ENCODE peak calls at places on chromosomes 12 and 14, in seven cellular contexts. Q, W, F, U, P, T and O are unnamed samples.

GRCh38 chr14:37813746-37814145 is 218.3 kb downstream of the TTC6 start:
- DNase-seq in U (no peak), W (no peak), Q (no peak), F (no peak), P (no peak), T (no peak), O (peak)

GRCh38 chr12:46110928-46111699 is 120.7 kb upstream of the SCAF11 start:
- DNase-seq in U (no peak), T (peak), F (no peak), Q (no peak), W (no peak), P (no peak), O (peak)

GRCh38 chr14:55546212-55546874 is 33.7 kb upstream of the KTN1 start:
- DNase-seq in U (no peak), T (no peak), F (no peak), Q (no peak), W (no peak), P (no peak), O (no peak)

GRCh38 chr14:77961853-77962580 is 162.1 kb downstream of the ADCK1 start:
- DNase-seq in Q (no peak), W (no peak), U (no peak), P (no peak), F (no peak), T (no peak), O (no peak)

GRCh38 chr14:106848330-106849121 is 1322.1 kb downstream of the TMEM121 start:
- DNase-seq in W (no peak), F (no peak), U (no peak), Q (no peak), T (peak), P (no peak), O (no peak)

GRCh38 chr12:120252071-120252906 is 13.2 kb downstream of the PXN start:
- DNase-seq in Q (no peak), U (no peak), P (no peak), T (no peak), F (no peak), W (no peak), O (no peak)

GRCh38 chr14:25090716-25091454 is 40.9 kb upstream of the STXBP6 start:
- DNase-seq in W (peak), Q (peak), F (no peak), U (no peak), T (no peak), P (no peak), O (peak)

GRCh38 chr14:51855234-51855633 is 5.2 kb upstream of the GNG2 start:
- DNase-seq in P (no peak), T (no peak), U (no peak), W (no peak), Q (no peak), F (no peak), O (peak)

GRCh38 chr12:481422-481821 is 21.7 kb downstream of the B4GALNT3 start:
- DNase-seq in T (no peak), P (no peak), W (peak), U (peak), Q (no peak), F (no peak), O (peak)

GRCh38 chr12:25594376-25594775 is 41.3 kb upstream of the LMNTD1 start:
- DNase-seq in P (no peak), Q (peak), F (no peak), U (no peak), T (no peak), W (no peak), O (no peak)

GRCh38 chr12:44889162-44889561 is 13.0 kb upstream of the NELL2 start:
- DNase-seq in T (no peak), P (no peak), U (no peak), W (no peak), Q (no peak), F (no peak), O (no peak)

GRCh38 chr14:30252151-30252550 is 306.8 kb upstream of the G2E3 start:
- DNase-seq in T (no peak), Q (no peak), P (no peak), W (no peak), F (no peak), U (no peak), O (no peak)

GRCh38 chr14:52553671-52554575 is 1.3 kb downstream of the GPR137C start:
- DNase-seq in P (no peak), W (peak), F (peak), U (peak), T (peak), Q (peak), O (peak)

GRCh38 chr12:131457331-131458047 is 253.4 kb upstream of the SFSWAP start:
- DNase-seq in T (no peak), U (peak), F (peak), Q (no peak), P (no peak), W (no peak), O (no peak)

GRCh38 chr12:5428332-5429221 is 3.3 kb upstream of the NTF3 start:
- DNase-seq in W (no peak), F (peak), Q (no peak), P (no peak), U (peak), T (no peak), O (peak)

GRCh38 chr14:96594961-96595360 is 92.8 kb downstream of the PAPOLA start:
- DNase-seq in Q (no peak), W (no peak), T (no peak), P (no peak), F (no peak), U (no peak), O (no peak)

GRCh38 chr12:50581226-50582184 is 76.7 kb downstream of the DIP2B start:
- DNase-seq in T (no peak), F (no peak), U (no peak), W (peak), P (no peak), Q (no peak), O (peak)

GRCh38 chr12:92673756-92674155 is 29.0 kb upstream of the PLEKHG7 start:
- DNase-seq in F (no peak), U (no peak), Q (no peak), T (peak), P (no peak), W (no peak), O (no peak)

GRCh38 chr14:96676161-96676560 is 121.0 kb upstream of the VRK1 start:
- DNase-seq in P (no peak), W (peak), Q (no peak), T (no peak), F (no peak), U (peak), O (peak)

GRCh38 chr14:37116933-37117844 is 55.2 kb downstream of the SLC25A21 start:
- DNase-seq in P (peak), U (no peak), F (no peak), W (peak), Q (peak), T (no peak), O (peak)

GRCh38 chr12:91040356-91040755 is 17.5 kb downstream of the KERA start:
- DNase-seq in P (no peak), T (no peak), U (no peak), F (no peak), W (peak), Q (no peak), O (peak)

GRCh38 chr12:15782667-15783066 is 6.5 kb downstream of the EPS8 start:
- DNase-seq in U (no peak), T (no peak), W (peak), Q (no peak), P (no peak), F (no peak), O (peak)

GRCh38 chr12:56836317-56836716 is 73.2 kb downstream of the HSD17B6 start:
- DNase-seq in W (peak), F (no peak), U (no peak), P (no peak), T (no peak), Q (no peak), O (peak)

GRCh38 chr14:78022059-78022458 is 148.1 kb upstream of the NRXN3 start:
- DNase-seq in U (no peak), F (peak), T (no peak), W (peak), Q (no peak), P (peak), O (peak)

GRCh38 chr12:12803186-12803585 is 10.0 kb upstream of the DDX47 start:
- DNase-seq in W (peak), T (peak), F (no peak), Q (peak), P (peak), U (peak), O (peak)

GRCh38 chr12:63354919-63355318 is 203.9 kb upstream of the AVPR1A start:
- DNase-seq in P (no peak), Q (no peak), F (no peak), U (no peak), T (no peak), W (no peak), O (no peak)

GRCh38 chr12:19539836-19540235 is 100.5 kb downstream of the AEBP2 start:
- DNase-seq in U (no peak), F (no peak), Q (no peak), T (no peak), P (no peak), W (no peak), O (no peak)

GRCh38 chr12:98893601-98894411 is 248.7 kb downstream of the APAF1 start:
- DNase-seq in W (peak), F (peak), Q (no peak), T (no peak), U (no peak), P (no peak), O (no peak)

GRCh38 chr12:31897791-31898503 is 61.3 kb upstream of the RESF1 start:
- DNase-seq in T (peak), P (no peak), F (peak), W (peak), U (no peak), Q (no peak), O (peak)

GRCh38 chr14:104370256-104370870 is 209.2 kb upstream of the C14orf180 start:
- DNase-seq in Q (no peak), T (no peak), F (peak), P (peak), U (no peak), W (no peak), O (peak)

GRCh38 chr14:102923201-102923919 is 897 bp downstream of the AMN start:
- DNase-seq in Q (no peak), U (no peak), W (no peak), P (no peak), F (peak), T (no peak), O (no peak)
- H3K4me3 ChIP-seq in Q (peak), U (no peak), W (no peak), P (peak), F (peak), T (peak), O (peak)

DNA sequence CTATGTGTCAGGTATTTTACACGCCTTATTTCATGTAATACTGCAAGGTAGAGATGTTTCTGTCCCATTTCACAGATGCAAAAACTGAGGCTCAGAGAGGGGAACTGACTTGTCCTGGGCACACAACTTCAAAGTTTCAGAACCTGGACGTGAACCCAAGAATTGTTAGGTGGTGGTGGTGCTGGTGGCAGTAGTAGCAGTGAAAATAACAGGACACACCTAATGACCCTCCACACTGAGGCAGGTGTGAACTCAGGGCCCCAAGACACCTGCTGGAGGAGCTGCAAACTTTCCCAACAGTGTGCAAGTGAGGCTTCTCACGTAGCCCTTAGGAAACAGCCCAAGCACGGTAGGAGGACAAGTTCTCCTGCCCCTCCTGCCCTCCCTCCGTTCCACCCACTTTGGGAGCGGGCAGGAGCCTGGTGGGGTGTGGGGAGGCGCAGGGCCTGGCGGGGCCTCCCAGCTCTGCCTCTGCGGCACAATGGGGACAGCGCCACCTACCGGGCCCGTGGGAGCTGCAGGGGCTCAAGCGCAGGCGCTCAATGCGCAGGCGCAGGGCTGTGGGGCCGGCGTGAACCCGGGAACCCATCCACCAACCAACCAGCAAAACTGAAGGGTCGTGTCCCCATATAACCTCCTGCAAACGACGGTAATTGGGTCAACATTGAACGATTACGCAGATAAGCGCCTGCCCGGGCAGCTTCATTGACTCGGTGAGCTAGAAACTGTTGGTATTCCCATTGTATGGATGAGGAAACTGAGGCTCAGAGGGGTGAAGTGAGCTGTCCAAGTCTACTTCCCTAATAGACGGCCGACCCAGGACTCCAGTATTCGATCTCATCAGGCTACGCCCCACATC is 12.0 kb upstream of the TRPV4 start:
- DNase-seq in P (peak), F (peak), W (peak), T (peak), Q (no peak), U (peak), O (peak)
- H3K4me3 ChIP-seq in P (peak), F (peak), W (peak), T (peak), Q (peak), U (no peak), O (peak)

GRCh38 chr12:122203968-122204828 is 689 bp downstream of the B3GNT4 start:
- DNase-seq in F (peak), U (peak), P (no peak), Q (no peak), W (no peak), T (no peak), O (no peak)

GRCh38 chr12:122203301-122203967 is at the start of gene B3GNT4:
- DNase-seq in F (peak), Q (no peak), T (peak), W (peak), P (peak), U (peak), O (peak)

GRCh38 chr12:122205590-122205925 is 2.0 kb downstream of the B3GNT4 start:
- DNase-seq in F (peak), T (no peak), P (no peak), Q (no peak), U (no peak), W (no peak), O (no peak)

GRCh38 chr12:122206111-122206881 is 2.8 kb downstream of the B3GNT4 start:
- DNase-seq in W (no peak), F (peak), T (no peak), U (peak), P (no peak), Q (no peak), O (no peak)

DNA sequence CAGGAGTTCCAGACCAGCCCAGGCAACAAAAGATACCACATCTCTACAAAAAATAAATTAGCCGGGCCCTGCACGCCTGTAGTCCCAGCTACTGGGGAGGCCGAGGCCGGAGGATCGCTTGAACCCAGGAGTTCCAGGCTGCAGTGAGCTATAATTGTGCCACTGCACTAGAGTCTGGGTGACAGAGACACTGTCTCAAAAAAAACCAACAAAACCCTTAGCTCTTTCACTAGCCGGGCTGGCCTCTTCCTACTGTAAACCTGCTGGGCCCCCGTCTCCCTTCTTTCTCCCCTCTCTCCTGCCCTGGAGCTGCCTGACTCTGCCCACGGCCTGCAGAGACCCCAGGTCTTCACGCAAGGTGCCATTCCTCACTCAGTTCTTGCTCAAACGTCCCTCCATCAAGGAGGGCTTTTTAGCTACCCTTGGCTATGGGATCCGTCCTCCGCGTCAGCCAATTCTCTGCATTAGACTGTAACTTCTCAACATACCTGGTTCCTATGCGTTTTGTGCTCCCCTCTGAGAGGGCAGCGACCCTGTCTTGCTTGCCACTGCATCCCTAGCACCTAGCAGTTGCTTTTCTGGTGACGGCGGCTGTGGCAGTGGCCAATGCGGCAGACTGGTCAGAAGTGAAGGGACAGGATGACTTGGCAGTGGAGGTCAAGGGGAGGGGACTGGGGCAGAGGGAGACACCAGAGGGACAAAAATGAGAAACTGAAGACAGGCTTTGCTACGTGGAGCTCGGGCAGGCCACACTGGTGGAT is 1.5 kb downstream of the B3GNT4 start:
- DNase-seq in P (no peak), F (peak), T (no peak), U (peak), W (no peak), Q (no peak), O (no peak)
- H3K4me3 ChIP-seq in P (no peak), F (no peak), T (no peak), U (no peak), W (no peak), Q (no peak), O (no peak)

GRCh38 chr14:68723808-68724268 is 69.0 kb downstream of the ZFP36L1 start:
- DNase-seq in U (peak), T (no peak), W (no peak), F (no peak), Q (no peak), P (no peak), O (no peak)
- H3K4me3 ChIP-seq in U (no peak), T (no peak), W (no peak), F (no peak), Q (no peak), P (no peak), O (no peak)

GRCh38 chr12:7628401-7628961 is 37.2 kb downstream of the APOBEC1 start:
- DNase-seq in Q (no peak), F (peak), U (no peak), T (no peak), W (no peak), P (no peak), O (no peak)
- H3K4me3 ChIP-seq in Q (no peak), F (peak), U (no peak), T (no peak), W (no peak), P (no peak), O (no peak)

DNA sequence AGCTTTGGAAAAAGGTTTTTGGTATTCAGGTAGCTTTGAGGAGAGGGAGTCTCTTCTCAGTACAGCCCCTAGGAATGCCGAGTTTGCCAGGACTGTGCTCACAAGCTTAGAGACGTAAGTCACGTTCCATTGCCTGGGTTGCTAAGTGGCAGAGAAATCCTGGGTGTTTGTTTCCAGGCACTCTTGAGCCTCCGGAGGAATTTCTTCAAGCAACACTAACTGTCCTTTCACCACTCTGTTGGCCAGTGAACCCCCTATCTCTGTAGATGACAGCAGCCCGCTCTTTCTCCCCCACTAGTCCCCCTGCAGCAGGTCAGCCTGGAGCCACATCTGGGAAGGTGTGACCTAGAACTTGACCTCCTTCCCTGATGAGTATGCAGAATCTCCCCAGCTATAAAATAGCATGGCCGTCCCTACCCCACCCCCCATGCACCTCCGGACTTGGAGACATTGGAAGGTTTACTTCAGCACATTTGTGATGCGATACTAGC is 162.7 kb downstream of the ZFP36L1 start:
- DNase-seq in F (peak), T (no peak), P (no peak), Q (no peak), W (no peak), U (peak), O (no peak)
- H3K4me3 ChIP-seq in F (no peak), T (no peak), P (no peak), Q (no peak), W (no peak), U (no peak), O (no peak)

DNA sequence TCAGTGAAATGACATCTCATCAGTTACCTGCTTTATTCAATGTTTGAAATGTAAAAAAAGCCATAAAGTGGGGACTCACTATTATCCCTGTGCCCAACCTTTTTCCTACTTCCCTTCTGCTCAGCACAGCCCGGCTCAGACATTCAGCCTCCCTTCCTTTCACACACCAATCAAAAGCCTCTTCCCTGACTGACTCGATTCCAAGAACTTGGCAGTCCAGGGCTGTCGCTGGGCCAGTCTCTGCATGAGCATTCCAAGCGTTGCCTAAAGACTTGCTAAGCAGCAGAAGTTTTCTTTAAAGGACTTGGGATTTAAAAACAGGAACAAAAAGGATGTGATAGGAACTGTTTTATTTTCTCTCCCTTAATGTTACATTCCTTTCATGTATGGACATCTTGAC is 22.7 kb downstream of the ITPR2 start:
- DNase-seq in P (no peak), U (no peak), T (no peak), W (peak), F (no peak), Q (no peak), O (peak)
- H3K4me3 ChIP-seq in P (no peak), U (no peak), T (no peak), W (no peak), F (no peak), Q (no peak), O (peak)